ENCODE peak calls at places on chromosomes 1 and 21, in eight cellular contexts. A is uterus, Y is stomach, P is cardiac fibroblast, B is GM06990, M is mucosa of descending colon, T is left ventricle myocardium inferior, S is glutamatergic neuron. G is an unnamed sample.

GRCh38 chr1:229860926-229861325 is 206.1 kb upstream of the GALNT2 start:
- DNase-seq in T (no peak), M (no peak), S (no peak), Y (no peak), A (no peak), P (no peak), B (no peak), G (no peak)

GRCh38 chr1:185170291-185170848 is 13.4 kb downstream of the SWT1 start:
- DNase-seq in T (no peak), M (peak), A (no peak), S (peak), P (peak), Y (no peak), B (peak), G (peak)

GRCh38 chr1:5770981-5771765 is 221.1 kb downstream of the NPHP4 start:
- DNase-seq in B (no peak), A (no peak), M (no peak), S (peak), P (no peak), T (no peak), Y (no peak), G (no peak)

GRCh38 chr1:241331328-241331693 is 25.7 kb downstream of the RGS7 start:
- DNase-seq in P (no peak), Y (no peak), T (no peak), S (no peak), M (no peak), A (no peak), B (peak), G (no peak)

GRCh38 chr1:205578780-205579571 is 52.8 kb downstream of the ELK4 start:
- DNase-seq in T (no peak), P (no peak), Y (no peak), B (no peak), A (no peak), M (no peak), S (no peak), G (no peak)

GRCh38 chr21:42199488-42200463 is 19.2 kb upstream of the ABCG1 start:
- DNase-seq in T (no peak), A (no peak), M (peak), Y (no peak), B (no peak), P (peak), S (no peak), G (peak)

GRCh38 chr1:63317007-63317813 is 5.2 kb upstream of the FOXD3 start:
- DNase-seq in B (peak), M (peak), A (no peak), S (peak), T (peak), Y (peak), P (peak), G (no peak)

GRCh38 chr21:32940079-32941014 is 85.4 kb upstream of the OLIG2 start:
- DNase-seq in M (peak), Y (peak), P (peak), B (no peak), A (no peak), S (peak), T (no peak), G (peak)

GRCh38 chr1:54287821-54288220 is 87.9 kb downstream of the MRPL37 start:
- DNase-seq in T (no peak), M (no peak), Y (no peak), P (peak), B (no peak), S (no peak), A (no peak), G (peak)

GRCh38 chr1:201430790-201431189 is 9.3 kb upstream of the TNNI1 start:
- DNase-seq in B (no peak), T (no peak), M (no peak), A (no peak), P (no peak), S (peak), Y (no peak), G (no peak)

GRCh38 chr1:101239095-101240040 is 2.5 kb downstream of the S1PR1 start:
- DNase-seq in A (no peak), T (no peak), M (peak), S (no peak), Y (no peak), P (no peak), B (no peak), G (no peak)

GRCh38 chr1:36285450-36286101 is 20.6 kb upstream of the SH3D21 start:
- DNase-seq in Y (peak), P (peak), A (peak), M (peak), S (peak), T (no peak), B (no peak), G (peak)

GRCh38 chr1:227899141-227899819 is 48.5 kb downstream of the WNT9A start:
- DNase-seq in B (no peak), S (peak), A (peak), T (peak), P (no peak), M (no peak), Y (no peak), G (no peak)

GRCh38 chr1:19786988-19787423 is 12.7 kb downstream of the TMCO4 start:
- DNase-seq in T (no peak), P (no peak), B (no peak), Y (peak), M (peak), S (no peak), A (no peak), G (no peak)

GRCh38 chr1:181155339-181155738 is 66.8 kb downstream of the IER5 start:
- DNase-seq in A (no peak), M (no peak), Y (no peak), T (no peak), P (peak), S (no peak), B (no peak), G (no peak)

GRCh38 chr1:203771901-203772301 is 6.9 kb downstream of the LAX1 start:
- DNase-seq in T (no peak), A (peak), P (peak), M (no peak), S (no peak), B (no peak), Y (no peak), G (no peak)

GRCh38 chr1:227766015-227766634 is 30.9 kb downstream of the SNAP47 start:
- DNase-seq in T (no peak), Y (peak), P (no peak), S (no peak), A (no peak), M (peak), B (no peak), G (peak)

GRCh38 chr1:21559788-21560567 is 50.8 kb downstream of the ALPL start:
- DNase-seq in B (no peak), M (no peak), P (no peak), Y (no peak), T (no peak), A (no peak), S (no peak), G (no peak)

GRCh38 chr21:44437696-44438431 is 17.4 kb upstream of the LRRC3 start:
- DNase-seq in A (no peak), P (no peak), S (no peak), B (no peak), M (no peak), Y (no peak), T (no peak), G (no peak)

GRCh38 chr1:28148880-28149195 is 27.7 kb downstream of the PTAFR start:
- DNase-seq in M (no peak), A (no peak), P (no peak), Y (no peak), B (no peak), S (no peak), T (no peak), G (no peak)

GRCh38 chr1:150557065-150557600 is 7.9 kb downstream of the ADAMTSL4 start:
- DNase-seq in B (no peak), M (no peak), S (peak), Y (no peak), T (no peak), P (no peak), A (no peak), G (no peak)

GRCh38 chr21:24011087-24011486 is 1596.2 kb downstream of the MRPL39 start:
- DNase-seq in P (no peak), S (no peak), Y (no peak), M (no peak), T (no peak), A (no peak), B (no peak), G (no peak)

GRCh38 chr1:161954050-161954449 is 69.6 kb downstream of the OLFML2B start:
- DNase-seq in Y (no peak), M (no peak), T (no peak), B (no peak), A (no peak), S (no peak), P (peak), G (no peak)

GRCh38 chr1:172408958-172409357 is 11.5 kb upstream of the C1orf105 start:
- DNase-seq in P (no peak), B (no peak), A (no peak), T (no peak), M (no peak), S (no peak), Y (no peak), G (peak)

GRCh38 chr1:22491995-22492726 is 40.5 kb downstream of the ZBTB40 start:
- DNase-seq in M (no peak), B (no peak), S (no peak), Y (no peak), P (no peak), T (no peak), A (no peak), G (no peak)

GRCh38 chr1:200323856-200324400 is 85.9 kb downstream of the ZNF281 start:
- DNase-seq in M (no peak), A (no peak), P (peak), B (no peak), Y (no peak), S (no peak), T (no peak), G (peak)

GRCh38 chr1:16122916-16123315 is 33.0 kb downstream of the EPHA2 start:
- DNase-seq in T (no peak), M (no peak), P (peak), B (no peak), S (no peak), A (peak), Y (no peak), G (peak)

GRCh38 chr1:10635385-10635896 is 160.7 kb downstream of the PEX14 start:
- DNase-seq in P (peak), T (no peak), A (no peak), Y (peak), S (no peak), B (no peak), M (peak), G (no peak)

GRCh38 chr1:59455206-59455605 is 158.3 kb downstream of the FGGY start:
- DNase-seq in M (no peak), T (no peak), B (no peak), S (no peak), A (no peak), P (peak), Y (no peak), G (peak)

GRCh38 chr1:229815076-229815475 is 189.0 kb downstream of the URB2 start:
- DNase-seq in T (no peak), A (no peak), P (no peak), S (no peak), M (no peak), Y (no peak), B (no peak), G (no peak)

DNA sequence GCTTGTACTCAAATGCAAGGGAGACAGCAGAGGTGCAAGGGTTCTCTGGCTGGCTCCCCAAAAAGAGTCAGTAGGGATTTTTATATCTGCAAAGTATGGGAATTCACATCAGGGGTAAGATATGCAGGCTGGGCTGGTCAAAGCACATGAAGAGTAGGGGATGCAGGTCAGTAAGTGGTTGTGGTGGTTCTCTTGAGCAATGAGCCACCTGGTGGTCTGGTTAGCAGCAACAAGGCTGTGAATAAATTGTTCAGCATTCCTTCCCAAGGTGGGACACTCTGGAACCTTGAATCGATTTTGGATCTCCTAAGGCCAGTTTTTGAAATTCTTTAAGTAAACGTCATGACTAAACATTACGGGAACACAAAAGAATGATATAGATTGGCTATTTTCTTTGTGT is 563.0 kb upstream of the NEGR1 start:
- DNase-seq in S (peak), B (no peak), Y (no peak), A (no peak), P (peak), T (no peak), M (no peak), G (no peak)
- TF ChIP-seq CTCF in S (no peak), B (no peak), Y (no peak), A (no peak), P (peak), T (peak), M (no peak), G (peak)

DNA sequence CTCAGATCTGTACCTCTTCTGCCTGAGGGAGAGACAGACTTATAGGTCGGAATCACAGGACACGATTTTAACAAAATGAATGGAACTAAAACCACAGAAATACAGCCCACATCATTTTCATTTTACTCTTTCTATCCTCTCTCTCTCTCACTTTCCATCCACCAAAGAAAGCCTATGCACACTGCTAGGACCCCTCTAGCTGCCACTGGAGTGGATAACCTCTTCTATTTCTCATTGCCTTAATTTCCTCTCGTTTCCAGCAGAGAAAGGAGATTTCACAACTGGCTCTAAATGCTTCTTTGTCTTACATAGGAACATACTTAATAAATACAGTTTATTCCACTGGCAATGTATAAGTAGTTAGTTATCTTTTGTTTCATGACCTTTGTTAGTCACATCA is 867.8 kb upstream of the ADGRL4 start:
- DNase-seq in A (no peak), Y (no peak), B (no peak), T (no peak), M (no peak), P (no peak), S (no peak), G (no peak)
- TF ChIP-seq CTCF in A (no peak), Y (no peak), B (no peak), T (no peak), M (no peak), P (no peak), S (no peak), G (no peak)

GRCh38 chr1:84434081-84434755 is 35.9 kb downstream of the DNASE2B start:
- DNase-seq in S (no peak), A (no peak), B (no peak), T (no peak), P (no peak), Y (no peak), M (no peak), G (no peak)
- TF ChIP-seq CTCF in S (no peak), A (no peak), B (no peak), T (peak), P (no peak), Y (no peak), M (no peak), G (peak)

GRCh38 chr1:43358121-43358745 is 548 bp upstream of the CDC20 start:
- DNase-seq in B (peak), A (no peak), T (no peak), P (no peak), M (peak), S (no peak), Y (no peak), G (peak)
- TF ChIP-seq CTCF in B (peak), A (no peak), T (peak), P (peak), M (no peak), S (peak), Y (no peak), G (peak)

DNA sequence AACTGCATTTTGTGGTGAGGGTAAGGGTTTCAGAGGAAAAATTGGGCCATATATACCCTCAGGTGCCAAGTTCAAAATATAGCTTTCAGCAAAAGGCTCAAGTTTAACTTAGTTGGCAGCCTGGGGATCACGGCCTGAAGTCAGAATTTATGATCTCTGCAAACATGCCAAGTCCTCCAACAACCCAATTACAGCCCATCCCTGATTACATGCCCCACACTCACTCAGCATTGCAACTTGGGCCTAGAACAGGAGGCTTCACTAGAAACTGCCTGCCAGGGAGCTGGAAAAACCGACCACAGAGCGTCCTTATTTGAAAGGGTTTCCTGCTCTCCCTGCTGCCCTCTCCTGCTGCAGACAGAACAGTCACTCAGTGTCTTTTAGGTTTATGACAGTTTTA is 12.4 kb downstream of the FYB2 start:
- DNase-seq in B (no peak), S (no peak), Y (no peak), M (peak), P (no peak), A (no peak), T (no peak), G (no peak)
- TF ChIP-seq CTCF in B (no peak), S (no peak), Y (no peak), M (no peak), P (no peak), A (no peak), T (peak), G (no peak)

GRCh38 chr1:25743164-25744139 is 56.5 kb upstream of the SELENON start:
- DNase-seq in T (peak), S (peak), A (peak), Y (peak), M (peak), P (peak), B (no peak), G (no peak)

GRCh38 chr1:25742316-25742715 is 57.7 kb upstream of the SELENON start:
- DNase-seq in A (no peak), Y (no peak), M (no peak), P (no peak), B (no peak), S (no peak), T (no peak), G (no peak)

GRCh38 chr1:25746299-25747045 is 53.5 kb upstream of the SELENON start:
- DNase-seq in M (no peak), A (no peak), Y (no peak), S (no peak), P (no peak), T (no peak), B (no peak), G (no peak)

GRCh38 chr1:25744636-25745425 is 55.2 kb upstream of the SELENON start:
- DNase-seq in P (no peak), B (no peak), T (no peak), A (no peak), S (no peak), M (no peak), Y (no peak), G (no peak)

GRCh38 chr1:25744140-25744581 is 55.8 kb upstream of the SELENON start:
- DNase-seq in B (no peak), M (peak), T (peak), S (no peak), Y (peak), A (peak), P (peak), G (peak)
- TF ChIP-seq CTCF in B (peak), M (peak), T (peak), S (no peak), Y (no peak), A (peak), P (peak), G (peak)

DNA sequence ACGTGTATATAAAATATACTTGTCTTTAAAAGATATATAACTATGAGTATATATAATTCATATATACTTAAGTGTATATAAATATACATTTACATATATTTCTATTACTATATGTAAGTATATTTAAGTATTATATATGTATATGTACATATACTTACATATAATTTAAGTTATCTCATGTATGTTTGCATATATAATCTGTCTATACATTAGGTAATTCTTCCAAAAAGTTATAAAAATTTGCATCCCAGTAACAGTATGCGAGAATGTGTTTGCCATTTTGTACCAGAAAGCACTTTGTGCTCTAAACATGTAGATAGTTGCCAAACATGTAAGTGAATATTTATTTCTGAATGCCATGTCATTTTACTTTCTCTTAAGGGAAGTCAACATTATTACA is at the start of gene OR2AK2:
- DNase-seq in Y (no peak), P (no peak), M (no peak), B (no peak), A (no peak), T (no peak), S (no peak), G (no peak)
- TF ChIP-seq CTCF in Y (no peak), P (no peak), M (no peak), B (no peak), A (no peak), T (no peak), S (no peak), G (no peak)

DNA sequence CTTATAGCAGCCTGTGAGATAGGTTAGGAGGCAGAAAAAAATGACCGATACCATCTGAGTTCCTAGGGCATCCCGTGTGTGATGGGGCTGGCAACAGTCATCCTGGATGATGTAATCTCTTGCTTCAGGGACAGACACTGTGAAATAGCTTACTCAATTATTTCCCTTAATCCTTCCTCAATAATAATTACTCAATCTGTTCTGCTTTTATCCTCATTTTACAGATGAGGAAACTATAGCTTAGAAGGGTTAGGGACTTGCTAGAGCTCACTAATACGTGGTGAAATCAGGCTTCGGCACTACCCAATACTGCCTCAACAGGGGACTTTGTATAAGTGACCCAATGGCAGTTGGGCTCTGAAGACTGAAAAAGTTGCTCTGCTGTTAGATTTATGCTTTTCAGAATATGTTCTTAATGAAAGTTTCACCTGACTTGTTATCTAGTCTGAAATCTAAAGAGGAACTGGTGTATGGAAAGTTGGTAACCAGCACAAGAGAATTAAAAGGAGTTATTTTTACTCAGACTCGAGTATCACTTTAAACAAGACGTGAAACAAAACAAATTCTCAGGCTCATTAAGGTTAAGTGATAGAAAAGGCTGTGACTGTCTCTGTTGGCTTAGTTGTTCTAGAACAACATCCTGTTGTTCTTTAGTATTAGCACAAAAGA is 14.4 kb downstream of the CD55 start:
- DNase-seq in B (peak), M (no peak), A (no peak), S (no peak), P (peak), Y (no peak), T (no peak), G (no peak)
- TF ChIP-seq CTCF in B (peak), M (no peak), A (no peak), S (no peak), P (peak), Y (no peak), T (no peak), G (no peak)

G was measured in HFFc6.